ENCODE peak calls at places on chromosomes 12 and 14, in six cellular contexts. Z is stomach, J is GM12891, X is SK-N-SH, Y is transverse colon, B is breast epithelium. T is an unnamed sample.

GRCh38 chr12:81255947-81256346 is 178.1 kb downstream of the ACSS3 start:
- DNase-seq in Z (no peak), J (no peak), X (no peak), Y (no peak), B (no peak), T (no peak)

GRCh38 chr14:68636597-68636996 is 156.3 kb downstream of the ZFP36L1 start:
- DNase-seq in Z (no peak), J (no peak), X (peak; percentile 50), Y (no peak), B (peak; percentile 14), T (no peak)

GRCh38 chr14:38808734-38809455 is 294.1 kb downstream of the SEC23A start:
- DNase-seq in Z (peak; percentile 26), J (no peak), X (no peak), Y (peak; percentile 86), B (no peak), T (no peak)

GRCh38 chr12:42759622-42760273 is 170.2 kb upstream of the PRICKLE1 start:
- DNase-seq in Z (peak; percentile 31), J (no peak), X (no peak), Y (peak; percentile 35), B (peak; percentile 74), T (peak; percentile 91)

GRCh38 chr12:109289004-109289403 is 20.1 kb downstream of the FOXN4 start:
- DNase-seq in Z (no peak), J (no peak), X (no peak), Y (no peak), B (no peak), T (no peak)

GRCh38 chr14:21022686-21023085 is 2.2 kb downstream of the NDRG2 start:
- DNase-seq in Z (no peak), J (no peak), X (no peak), Y (no peak), B (no peak), T (no peak)

GRCh38 chr12:114119316-114119715 is 153.2 kb upstream of the RBM19 start:
- DNase-seq in Z (no peak), J (no peak), X (no peak), Y (no peak), B (no peak), T (no peak)

GRCh38 chr14:24863933-24864708 is 185.8 kb downstream of the STXBP6 start:
- DNase-seq in Z (no peak), J (no peak), X (no peak), Y (no peak), B (no peak), T (no peak)

GRCh38 chr12:33439587-33440011 is at the start of gene SYT10:
- DNase-seq in Z (no peak), J (no peak), X (peak; percentile 26), Y (no peak), B (no peak), T (no peak)

GRCh38 chr12:110528277-110528839 is 26.2 kb downstream of the RAD9B start:
- DNase-seq in Z (no peak), J (no peak), X (no peak), Y (no peak), B (no peak), T (no peak)

GRCh38 chr12:46580445-46580844 is 207.9 kb upstream of the SLC38A2 start:
- DNase-seq in Z (no peak), J (no peak), X (no peak), Y (no peak), B (no peak), T (no peak)

GRCh38 chr12:113196996-113197395 is 11.5 kb downstream of the RITA1 start:
- DNase-seq in Z (peak; percentile 73), J (peak; percentile 80), X (peak; percentile 92), Y (peak; percentile 76), B (peak; percentile 67), T (peak; percentile 84)

GRCh38 chr12:118061876-118062791 is 1.2 kb upstream of the WSB2 start:
- DNase-seq in Z (peak; percentile 45), J (peak; percentile 21), X (peak; percentile 62), Y (peak; percentile 55), B (peak; percentile 28), T (peak; percentile 78)

GRCh38 chr14:100278702-100279101 is 27.5 kb downstream of the SLC25A29 start:
- DNase-seq in Z (no peak), J (no peak), X (no peak), Y (no peak), B (no peak), T (no peak)

GRCh38 chr12:31222620-31223222 is 103.2 kb downstream of the SINHCAF start:
- DNase-seq in Z (no peak), J (no peak), X (no peak), Y (no peak), B (no peak), T (no peak)

GRCh38 chr12:78871566-78871965 is 7.0 kb downstream of the SYT1 start:
- DNase-seq in Z (no peak), J (no peak), X (no peak), Y (no peak), B (no peak), T (no peak)

GRCh38 chr12:66516133-66516532 is 162.7 kb downstream of the GRIP1 start:
- DNase-seq in Z (no peak), J (no peak), X (no peak), Y (no peak), B (no peak), T (no peak)

GRCh38 chr14:23125933-23126524 is 7.0 kb upstream of the CEBPE start:
- DNase-seq in Z (no peak), J (no peak), X (no peak), Y (no peak), B (no peak), T (no peak)

GRCh38 chr14:52328286-52328685 is 14.2 kb downstream of the PTGER2 start:
- DNase-seq in Z (no peak), J (no peak), X (no peak), Y (no peak), B (no peak), T (no peak)

GRCh38 chr14:52332269-52332668 is 18.2 kb downstream of the PTGER2 start:
- DNase-seq in Z (no peak), J (no peak), X (no peak), Y (no peak), B (no peak), T (no peak)

GRCh38 chr14:52333108-52333507 is 19.0 kb downstream of the PTGER2 start:
- DNase-seq in Z (no peak), J (no peak), X (no peak), Y (no peak), B (no peak), T (no peak)

GRCh38 chr14:52327374-52328226 is 13.5 kb downstream of the PTGER2 start:
- DNase-seq in Z (no peak), J (no peak), X (no peak), Y (no peak), B (no peak), T (no peak)

GRCh38 chr14:52329678-52330376 is 15.7 kb downstream of the PTGER2 start:
- DNase-seq in Z (no peak), J (no peak), X (no peak), Y (no peak), B (no peak), T (no peak)
- TF ChIP-seq POLR2AphosphoS5 in Z (no peak), J (no peak), X (no peak), Y (no peak), B (no peak), T (no peak)

DNA sequence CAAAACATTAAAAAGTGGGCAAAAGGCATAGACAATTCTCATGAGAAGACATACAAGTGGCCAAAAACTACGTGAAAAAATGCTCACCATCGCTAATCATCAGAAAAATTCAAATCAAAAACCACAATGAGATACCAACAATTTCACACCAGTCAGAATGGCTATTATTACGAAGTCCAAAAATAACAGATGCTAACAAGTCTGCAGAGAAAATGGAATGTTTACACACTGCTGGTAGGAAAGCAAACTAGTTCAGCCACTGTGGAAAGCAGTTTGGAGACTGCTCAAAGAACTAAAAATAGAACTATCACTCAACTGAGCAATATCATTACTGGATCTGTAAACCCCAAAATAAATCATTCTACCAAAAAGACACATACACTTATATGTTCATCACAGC is 76.2 kb downstream of the PRKD1 start:
- DNase-seq in Z (no peak), J (no peak), X (no peak), Y (no peak), B (no peak), T (no peak)
- TF ChIP-seq POLR2AphosphoS5 in Z (no peak), J (no peak), X (no peak), Y (no peak), B (no peak), T (no peak)

GRCh38 chr14:34699873-34700621 is 14.3 kb downstream of the CFL2 start:
- DNase-seq in Z (no peak), J (no peak), X (peak; percentile 43), Y (no peak), B (no peak), T (no peak)
- TF ChIP-seq POLR2AphosphoS5 in Z (peak; percentile 60), J (no peak), X (peak; percentile 86), Y (peak; percentile 5), B (no peak), T (no peak)

GRCh38 chr12:45235087-45236025 is 19.5 kb downstream of the ANO6 start:
- DNase-seq in Z (no peak), J (no peak), X (no peak), Y (no peak), B (peak; percentile 77), T (peak; percentile 68)
- TF ChIP-seq POLR2AphosphoS5 in Z (peak; percentile 58), J (no peak), X (no peak), Y (peak; percentile 9), B (peak; percentile 15), T (no peak)

GRCh38 chr12:53625946-53626701 is at the start of gene ATF7:
- DNase-seq in Z (peak; percentile 98), J (peak; percentile 79), X (peak; percentile 93), Y (peak; percentile 99), B (peak; percentile 98), T (peak; percentile 99)
- TF ChIP-seq POLR2AphosphoS5 in Z (peak; percentile 75), J (peak; percentile 68), X (peak; percentile 54), Y (peak; percentile 75), B (peak; percentile 91), T (peak; percentile 80)

T was measured in sigmoid colon.